ENCODE peak calls at places on chromosomes 4 and X, in ten cellular contexts. D is RPMI7951; Q is glutamatergic neuron; T is neural crest cell; R is stimulated activated CD4-positive, alpha-beta T cell treated with anti-CD3 and anti-CD28 coated beads, Interleukin-2, amount 100 ng/mL, for 48 hours; C is HL-60; A is EL; E is activated gamma-delta T cell treated with anti-CD3 and anti-CD28 coated beads, Interleukin-2, amount 50 U/mL, for 16 hours; X is GM20000; N is RPMI8226. Z is an unnamed sample.

GRCh38 chr4:7518871-7519637 is 84.3 kb upstream of the PSAPL1 start:
- DNase-seq in D (no peak), Q (no peak), T (no peak), R (no peak), C (no peak), A (no peak), E (no peak), X (no peak), N (peak), Z (no peak)

GRCh38 chr4:160877087-160877790 is 1286.6 kb downstream of the FSTL5 start:
- DNase-seq in D (no peak), Q (no peak), T (no peak), R (no peak), C (no peak), A (no peak), E (no peak), X (no peak), N (no peak), Z (no peak)

GRCh38 chrX:10106801-10107200 is 50.0 kb upstream of the CLCN4 start:
- DNase-seq in D (peak), Q (no peak), T (no peak), R (no peak), C (no peak), A (no peak), E (peak), X (peak), N (peak), Z (no peak)

GRCh38 chrX:132483951-132484350 is 4.9 kb downstream of the MBNL3 start:
- DNase-seq in D (no peak), Q (no peak), T (no peak), R (no peak), C (no peak), A (no peak), E (no peak), X (no peak), N (peak), Z (no peak)

GRCh38 chrX:63551856-63552255 is 200.7 kb upstream of the SPIN4 start:
- DNase-seq in D (no peak), Q (no peak), T (no peak), R (no peak), C (no peak), A (no peak), E (no peak), X (no peak), N (no peak), Z (no peak)

GRCh38 chr4:7530026-7530562 is 95.4 kb upstream of the PSAPL1 start:
- DNase-seq in D (no peak), Q (no peak), T (no peak), R (no peak), C (no peak), A (no peak), E (no peak), X (no peak), N (no peak), Z (no peak)

GRCh38 chrX:134981910-134982309 is 8.9 kb upstream of the SMIM10 start:
- DNase-seq in D (no peak), Q (no peak), T (no peak), R (no peak), C (no peak), A (no peak), E (no peak), X (no peak), N (no peak), Z (no peak)

GRCh38 chrX:97070346-97070745 is 186.6 kb downstream of the RPA4 start:
- DNase-seq in D (no peak), Q (no peak), T (no peak), R (no peak), C (no peak), A (no peak), E (no peak), X (no peak), N (no peak), Z (no peak)

GRCh38 chr4:42671431-42672194 is 14.7 kb upstream of the ATP8A1 start:
- DNase-seq in D (no peak), Q (no peak), T (no peak), R (no peak), C (no peak), A (no peak), E (peak), X (no peak), N (no peak), Z (no peak)

GRCh38 chr4:152950402-152951274 is 14.5 kb downstream of the FHDC1 start:
- DNase-seq in D (no peak), Q (no peak), T (no peak), R (no peak), C (no peak), A (no peak), E (no peak), X (no peak), N (no peak), Z (no peak)

GRCh38 chrX:55524487-55524886 is 34.8 kb upstream of the USP51 start:
- DNase-seq in D (peak), Q (no peak), T (no peak), R (no peak), C (no peak), A (no peak), E (no peak), X (no peak), N (no peak), Z (no peak)

Z was measured in HFFc6.